ENCODE peak calls at places on chromosome 17, in four cellular contexts. S, Z, U and D are unnamed samples.

GRCh38 chr17:5789443-5789842 is 205.1 kb upstream of the NLRP1 start:
- DNase-seq in Z (no peak), S (no peak), U (peak; percentile 16), D (no peak)

GRCh38 chr17:48588519-48588918 is 1.5 kb downstream of the HOXB3 start:
- DNase-seq in S (no peak), U (no peak), Z (no peak), D (no peak)

GRCh38 chr17:66474258-66474657 is 171.8 kb downstream of the PRKCA start:
- DNase-seq in Z (no peak), U (no peak), S (no peak), D (no peak)

GRCh38 chr17:26962255-26963162 is 331.4 kb upstream of the WSB1 start:
- DNase-seq in Z (peak; percentile 1), U (no peak), S (no peak), D (no peak)

GRCh38 chr17:1604831-1605528 is 23.7 kb downstream of the SLC43A2 start:
- DNase-seq in Z (no peak), S (peak; percentile 35), U (peak; percentile 40), D (no peak)

GRCh38 chr17:77382356-77382911 is 241.7 kb downstream of the SEC14L1 start:
- DNase-seq in Z (no peak), U (no peak), S (peak; percentile 45), D (no peak)

GRCh38 chr17:80847506-80848230 is 144.0 kb upstream of the CHMP6 start:
- DNase-seq in S (no peak), Z (peak; percentile 55), U (no peak), D (no peak)

GRCh38 chr17:1931759-1932579 is 93.2 kb downstream of the RTN4RL1 start:
- DNase-seq in U (peak; percentile 73), S (peak; percentile 56), Z (no peak), D (no peak)

GRCh38 chr17:9577402-9577709 is 914 bp downstream of the CFAP52 start:
- DNase-seq in U (no peak), Z (no peak), S (no peak), D (no peak)

GRCh38 chr17:72661945-72662826 is 430.3 kb downstream of the SLC39A11 start:
- DNase-seq in Z (no peak), S (peak; percentile 62), U (no peak), D (no peak)

GRCh38 chr17:72662827-72663190 is 429.7 kb downstream of the SLC39A11 start:
- DNase-seq in S (no peak), Z (no peak), U (no peak), D (no peak)

GRCh38 chr17:72659811-72660210 is 432.7 kb downstream of the SLC39A11 start:
- DNase-seq in S (no peak), U (no peak), Z (no peak), D (no peak)

GRCh38 chr17:72660274-72661092 is 432.0 kb downstream of the SLC39A11 start:
- DNase-seq in S (no peak), Z (no peak), U (no peak), D (no peak)

DNA sequence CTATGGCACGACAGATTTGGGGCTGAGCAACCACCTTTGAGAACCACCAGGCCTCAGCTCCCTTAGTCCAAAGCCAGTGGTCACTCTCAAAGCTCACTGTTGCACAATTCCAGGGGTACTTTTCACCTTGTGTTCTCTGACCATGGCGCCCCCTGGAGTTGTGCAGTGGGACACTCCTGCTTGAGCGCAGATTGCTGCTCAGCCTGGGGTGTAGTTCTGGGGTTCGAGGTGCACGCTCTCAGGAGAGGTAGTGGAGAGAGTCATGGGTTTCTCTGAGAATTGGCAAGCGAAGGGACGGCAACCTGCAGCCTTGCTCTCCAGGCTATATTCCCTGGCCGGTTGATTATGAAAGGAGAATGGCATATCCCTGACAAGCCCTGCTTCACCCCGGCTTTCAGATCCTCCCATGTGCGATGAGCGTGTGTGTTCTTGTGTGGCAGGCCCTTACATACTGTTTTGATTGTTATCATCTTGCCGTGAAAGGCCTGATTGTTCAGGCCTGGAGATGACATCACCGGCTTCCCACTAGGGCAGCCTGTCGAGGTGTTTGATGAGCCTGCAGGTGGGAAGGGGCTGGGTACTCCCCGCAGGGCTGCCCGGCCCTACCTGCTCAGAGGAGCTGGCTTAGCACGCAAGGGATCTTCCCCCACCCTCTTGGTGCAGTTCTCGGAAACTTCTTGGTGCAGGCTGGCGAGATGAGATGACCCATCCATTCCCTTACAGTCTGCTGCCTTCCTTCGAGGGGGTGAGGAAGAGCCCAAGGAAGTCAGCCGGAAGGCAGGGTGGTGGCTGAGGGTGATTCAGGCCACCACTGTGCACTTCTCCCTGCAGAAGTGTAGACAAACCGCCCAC is 431.2 kb downstream of the SLC39A11 start:
- DNase-seq in S (peak; percentile 98), Z (no peak), U (no peak), D (no peak)
- TF ChIP-seq ELF4 in S (no peak), Z (no peak), U (no peak), D (no peak)

DNA sequence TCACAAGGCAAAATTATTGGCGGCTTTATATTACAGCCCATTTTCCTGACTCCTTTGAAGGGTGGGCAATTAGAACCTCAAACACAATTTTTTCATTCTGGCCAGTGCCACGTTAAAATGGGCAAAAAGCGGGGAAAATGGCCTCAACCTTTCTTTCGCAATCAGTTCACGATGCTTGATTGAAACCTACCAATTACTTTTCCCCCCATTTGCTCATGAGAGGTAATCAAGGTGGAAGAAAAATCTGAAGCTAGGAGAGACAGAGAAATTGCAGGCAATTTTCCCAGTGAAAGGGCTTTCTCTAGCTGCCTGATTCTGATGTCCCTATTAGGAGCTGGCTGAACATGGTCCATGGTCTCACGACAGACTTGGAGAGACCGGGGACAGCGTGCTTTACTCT is 215.1 kb downstream of the SLC39A11 start:
- DNase-seq in S (no peak), Z (no peak), U (no peak), D (no peak)
- TF ChIP-seq ELF4 in S (no peak), Z (no peak), U (no peak), D (no peak)

GRCh38 chr17:50426472-50426782 is 409 bp downstream of the ACSF2 start:
- DNase-seq in Z (no peak), S (no peak), U (no peak), D (no peak)

GRCh38 chr17:50426814-50427787 is 1.1 kb downstream of the ACSF2 start:
- DNase-seq in U (peak; percentile 54), S (peak; percentile 78), Z (peak; percentile 70), D (peak; percentile 69)

GRCh38 chr17:50425001-50425681 is 877 bp upstream of the ACSF2 start:
- DNase-seq in S (no peak), U (no peak), Z (no peak), D (no peak)

GRCh38 chr17:50424246-50425000 is 1.6 kb upstream of the ACSF2 start:
- DNase-seq in U (no peak), Z (no peak), S (no peak), D (no peak)

GRCh38 chr17:50425682-50426471 is at the start of gene ACSF2:
- DNase-seq in Z (peak; percentile 86), S (peak; percentile 54), U (peak; percentile 64), D (peak; percentile 76)
- TF ChIP-seq ELF4 in Z (no peak), S (no peak), U (no peak), D (no peak)

GRCh38 chr17:17698869-17699351 is 17.7 kb downstream of the RAI1 start:
- DNase-seq in U (peak; percentile 54), S (no peak), Z (no peak), D (no peak)
- TF ChIP-seq ELF4 in U (no peak), S (no peak), Z (no peak), D (no peak)

DNA sequence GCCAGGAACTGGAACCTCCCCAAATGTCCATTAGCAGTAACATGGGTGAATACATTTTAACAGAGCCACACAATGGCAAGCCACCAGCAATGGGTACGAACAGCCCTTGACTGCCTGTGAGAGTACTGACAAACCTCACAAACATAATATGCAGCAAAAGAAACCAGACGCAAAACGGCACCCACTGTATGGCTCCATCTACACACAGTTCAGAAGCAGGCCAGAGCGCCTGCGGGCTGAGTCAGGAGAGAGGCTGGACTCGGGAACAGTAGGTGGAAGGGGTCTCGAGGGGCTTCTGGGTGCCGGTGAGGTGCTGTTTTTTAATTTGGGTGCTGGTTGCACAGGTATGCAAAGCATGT is 77.4 kb upstream of the TOB1 start:
- DNase-seq in U (peak; percentile 7), Z (peak; percentile 17), S (no peak), D (no peak)
- TF ChIP-seq ELF4 in U (no peak), Z (no peak), S (no peak), D (no peak)